ENCODE peak calls at places on chromosomes 12 and 14, in five cellular contexts. One of them, this sample, is unnamed.

GRCh38 chr12:20370001-20370381 is 1.7 kb downstream of the PDE3A start:
- DNase-seq in CD8-positive, alpha-beta memory T cell: no peak
- DNase-seq in body of pancreas: peak
- DNase-seq in endodermal cell: no peak
- DNase-seq in left ventricle myocardium inferior: peak
- DNase-seq in this sample: peak

GRCh38 chr14:54252072-54252730 is 144.6 kb upstream of the CDKN3 start:
- DNase-seq in CD8-positive, alpha-beta memory T cell: no peak
- DNase-seq in body of pancreas: no peak
- DNase-seq in endodermal cell: no peak
- DNase-seq in left ventricle myocardium inferior: no peak
- DNase-seq in this sample: no peak

GRCh38 chr14:23421594-23421993 is 13.5 kb upstream of the MYH6 start:
- DNase-seq in CD8-positive, alpha-beta memory T cell: no peak
- DNase-seq in body of pancreas: no peak
- DNase-seq in endodermal cell: no peak
- DNase-seq in left ventricle myocardium inferior: no peak
- DNase-seq in this sample: no peak

GRCh38 chr12:92756905-92757598 is 54.3 kb downstream of the PLEKHG7 start:
- DNase-seq in CD8-positive, alpha-beta memory T cell: no peak
- DNase-seq in body of pancreas: no peak
- DNase-seq in endodermal cell: no peak
- DNase-seq in left ventricle myocardium inferior: no peak
- DNase-seq in this sample: no peak

GRCh38 chr12:91274886-91275285 is 92.3 kb upstream of the DCN start:
- DNase-seq in CD8-positive, alpha-beta memory T cell: no peak
- DNase-seq in body of pancreas: peak
- DNase-seq in endodermal cell: no peak
- DNase-seq in left ventricle myocardium inferior: no peak
- DNase-seq in this sample: peak

GRCh38 chr14:23669441-23669840 is 33.3 kb downstream of the DHRS2 start:
- DNase-seq in CD8-positive, alpha-beta memory T cell: no peak
- DNase-seq in body of pancreas: no peak
- DNase-seq in endodermal cell: no peak
- DNase-seq in left ventricle myocardium inferior: no peak
- DNase-seq in this sample: no peak

GRCh38 chr12:6452245-6452731 is 446 bp downstream of the TAPBPL start:
- DNase-seq in CD8-positive, alpha-beta memory T cell: no peak
- DNase-seq in body of pancreas: peak
- DNase-seq in endodermal cell: no peak
- DNase-seq in left ventricle myocardium inferior: no peak
- DNase-seq in this sample: no peak

GRCh38 chr14:52553002-52553670 is 500 bp downstream of the GPR137C start:
- DNase-seq in CD8-positive, alpha-beta memory T cell: peak
- DNase-seq in body of pancreas: peak
- DNase-seq in endodermal cell: peak
- DNase-seq in left ventricle myocardium inferior: peak
- DNase-seq in this sample: peak

GRCh38 chr12:23757541-23757962 is 191.9 kb downstream of the SOX5 start:
- DNase-seq in CD8-positive, alpha-beta memory T cell: no peak
- DNase-seq in body of pancreas: no peak
- DNase-seq in endodermal cell: no peak
- DNase-seq in left ventricle myocardium inferior: no peak
- DNase-seq in this sample: peak

GRCh38 chr12:46209914-46210834 is 58.7 kb downstream of the SLC38A1 start:
- DNase-seq in CD8-positive, alpha-beta memory T cell: peak
- DNase-seq in body of pancreas: peak
- DNase-seq in endodermal cell: peak
- DNase-seq in left ventricle myocardium inferior: peak
- DNase-seq in this sample: peak

GRCh38 chr14:106530423-106531107 is 1004.2 kb downstream of the TMEM121 start:
- DNase-seq in CD8-positive, alpha-beta memory T cell: peak
- DNase-seq in body of pancreas: no peak
- DNase-seq in endodermal cell: no peak
- DNase-seq in left ventricle myocardium inferior: no peak
- DNase-seq in this sample: peak

GRCh38 chr12:51482808-51483532 is 58.3 kb downstream of the SLC4A8 start:
- DNase-seq in CD8-positive, alpha-beta memory T cell: no peak
- DNase-seq in body of pancreas: no peak
- DNase-seq in endodermal cell: no peak
- DNase-seq in left ventricle myocardium inferior: no peak
- DNase-seq in this sample: no peak

GRCh38 chr14:52112336-52113018 is 43.6 kb upstream of the NID2 start:
- DNase-seq in CD8-positive, alpha-beta memory T cell: no peak
- DNase-seq in body of pancreas: no peak
- DNase-seq in endodermal cell: no peak
- DNase-seq in left ventricle myocardium inferior: no peak
- DNase-seq in this sample: no peak

GRCh38 chr12:30839643-30840190 is 85.0 kb upstream of the CAPRIN2 start:
- DNase-seq in CD8-positive, alpha-beta memory T cell: no peak
- DNase-seq in body of pancreas: no peak
- DNase-seq in endodermal cell: peak
- DNase-seq in left ventricle myocardium inferior: no peak
- DNase-seq in this sample: no peak

GRCh38 chr12:66467932-66468331 is 165.6 kb downstream of the HELB start:
- DNase-seq in CD8-positive, alpha-beta memory T cell: no peak
- DNase-seq in body of pancreas: no peak
- DNase-seq in endodermal cell: peak
- DNase-seq in left ventricle myocardium inferior: no peak
- DNase-seq in this sample: peak

GRCh38 chr14:96940009-96940408 is 142.8 kb downstream of the VRK1 start:
- DNase-seq in CD8-positive, alpha-beta memory T cell: no peak
- DNase-seq in body of pancreas: no peak
- DNase-seq in endodermal cell: peak
- DNase-seq in left ventricle myocardium inferior: no peak
- DNase-seq in this sample: peak

GRCh38 chr14:21352587-21352986 is 31.2 kb downstream of the SUPT16H start:
- DNase-seq in CD8-positive, alpha-beta memory T cell: no peak
- DNase-seq in body of pancreas: peak
- DNase-seq in endodermal cell: no peak
- DNase-seq in left ventricle myocardium inferior: no peak
- DNase-seq in this sample: no peak

GRCh38 chr12:109475993-109476806 is 900 bp downstream of the KCTD10 start:
- DNase-seq in CD8-positive, alpha-beta memory T cell: no peak
- DNase-seq in body of pancreas: no peak
- DNase-seq in endodermal cell: peak
- DNase-seq in left ventricle myocardium inferior: no peak
- DNase-seq in this sample: peak

GRCh38 chr12:96238336-96239031 is 44.3 kb downstream of the ELK3 start:
- DNase-seq in CD8-positive, alpha-beta memory T cell: no peak
- DNase-seq in body of pancreas: no peak
- DNase-seq in endodermal cell: peak
- DNase-seq in left ventricle myocardium inferior: peak
- DNase-seq in this sample: no peak

GRCh38 chr12:45051490-45052105 is 699 bp upstream of the DBX2 start:
- DNase-seq in CD8-positive, alpha-beta memory T cell: no peak
- DNase-seq in body of pancreas: no peak
- DNase-seq in endodermal cell: peak
- DNase-seq in left ventricle myocardium inferior: no peak
- DNase-seq in this sample: peak

GRCh38 chr12:7113389-7113871 is 4.4 kb upstream of the C1RL start:
- DNase-seq in CD8-positive, alpha-beta memory T cell: peak
- DNase-seq in body of pancreas: peak
- DNase-seq in endodermal cell: peak
- DNase-seq in left ventricle myocardium inferior: no peak
- DNase-seq in this sample: peak

GRCh38 chr14:68987653-68988036 is 8.5 kb upstream of the ACTN1 start:
- DNase-seq in CD8-positive, alpha-beta memory T cell: no peak
- DNase-seq in body of pancreas: no peak
- DNase-seq in endodermal cell: peak
- DNase-seq in left ventricle myocardium inferior: no peak
- DNase-seq in this sample: peak

DNA sequence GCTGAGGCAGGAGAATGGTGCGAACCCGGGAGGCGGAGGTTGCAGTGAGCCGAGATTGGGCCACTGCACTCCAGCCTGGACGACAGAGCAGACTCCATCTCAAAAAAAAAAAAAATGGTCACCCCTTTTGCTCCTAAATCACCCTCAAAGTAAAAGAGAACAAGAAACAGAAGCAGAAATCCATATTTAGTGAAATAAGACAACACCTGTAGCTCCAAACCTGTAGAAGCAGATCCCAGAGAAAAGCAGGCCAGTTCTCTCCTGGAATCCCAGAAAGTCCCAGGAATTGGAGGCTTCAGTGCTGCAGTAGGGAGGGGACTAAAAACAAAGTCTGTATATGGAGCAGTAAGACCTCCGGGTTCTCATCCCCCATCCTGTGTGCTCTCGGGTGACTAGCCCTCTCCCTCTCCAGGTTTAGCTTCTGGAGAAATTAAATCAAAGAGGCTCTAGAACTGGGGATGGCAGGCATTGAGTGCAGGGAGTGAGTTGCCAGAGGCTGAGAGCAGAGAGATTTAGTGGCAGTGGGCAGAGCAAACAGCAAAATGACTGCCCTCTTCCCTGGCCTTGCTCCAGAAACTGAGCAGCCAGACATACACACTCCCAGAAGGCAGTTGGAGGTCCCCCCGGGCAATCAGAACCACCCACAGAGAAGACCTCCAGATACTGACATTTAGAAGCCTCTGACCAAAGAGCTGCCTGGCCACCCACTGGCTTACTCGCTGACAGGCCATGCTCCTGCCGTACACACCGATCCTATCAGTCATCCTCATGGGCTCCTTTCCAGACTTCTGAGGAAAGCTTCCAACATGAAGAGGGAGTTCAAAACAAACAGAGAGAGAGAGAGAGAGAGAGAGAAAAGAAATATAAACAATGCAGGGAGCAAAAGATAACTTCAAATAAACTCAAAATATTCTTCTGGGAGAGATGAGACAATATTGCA is 6.3 kb upstream of the MLXIP start:
- DNase-seq in CD8-positive, alpha-beta memory T cell: no peak
- DNase-seq in body of pancreas: peak
- DNase-seq in endodermal cell: peak
- DNase-seq in left ventricle myocardium inferior: peak
- DNase-seq in this sample: no peak
- H3K4me3 ChIP-seq in CD8-positive, alpha-beta memory T cell: no peak
- H3K4me3 ChIP-seq in body of pancreas: no peak
- H3K4me3 ChIP-seq in endodermal cell: no peak
- H3K4me3 ChIP-seq in left ventricle myocardium inferior: peak
- H3K4me3 ChIP-seq in this sample: no peak

GRCh38 chr14:31993521-31993941 is 83.6 kb upstream of the ARHGAP5 start:
- DNase-seq in CD8-positive, alpha-beta memory T cell: no peak
- DNase-seq in body of pancreas: no peak
- DNase-seq in endodermal cell: no peak
- DNase-seq in left ventricle myocardium inferior: no peak
- DNase-seq in this sample: no peak
- H3K4me3 ChIP-seq in CD8-positive, alpha-beta memory T cell: no peak
- H3K4me3 ChIP-seq in body of pancreas: no peak
- H3K4me3 ChIP-seq in endodermal cell: no peak
- H3K4me3 ChIP-seq in left ventricle myocardium inferior: no peak
- H3K4me3 ChIP-seq in this sample: no peak

GRCh38 chr12:106902053-106902452 is 53.7 kb upstream of the TMEM263 start:
- DNase-seq in CD8-positive, alpha-beta memory T cell: no peak
- DNase-seq in body of pancreas: no peak
- DNase-seq in endodermal cell: peak
- DNase-seq in left ventricle myocardium inferior: no peak
- DNase-seq in this sample: no peak

GRCh38 chr12:106906715-106907114 is 49.0 kb upstream of the TMEM263 start:
- DNase-seq in CD8-positive, alpha-beta memory T cell: no peak
- DNase-seq in body of pancreas: no peak
- DNase-seq in endodermal cell: no peak
- DNase-seq in left ventricle myocardium inferior: no peak
- DNase-seq in this sample: no peak

GRCh38 chr12:106900554-106900953 is 55.2 kb upstream of the TMEM263 start:
- DNase-seq in CD8-positive, alpha-beta memory T cell: no peak
- DNase-seq in body of pancreas: no peak
- DNase-seq in endodermal cell: peak
- DNase-seq in left ventricle myocardium inferior: no peak
- DNase-seq in this sample: peak

GRCh38 chr12:106901276-106901675 is 54.4 kb upstream of the TMEM263 start:
- DNase-seq in CD8-positive, alpha-beta memory T cell: no peak
- DNase-seq in body of pancreas: no peak
- DNase-seq in endodermal cell: no peak
- DNase-seq in left ventricle myocardium inferior: no peak
- DNase-seq in this sample: no peak

DNA sequence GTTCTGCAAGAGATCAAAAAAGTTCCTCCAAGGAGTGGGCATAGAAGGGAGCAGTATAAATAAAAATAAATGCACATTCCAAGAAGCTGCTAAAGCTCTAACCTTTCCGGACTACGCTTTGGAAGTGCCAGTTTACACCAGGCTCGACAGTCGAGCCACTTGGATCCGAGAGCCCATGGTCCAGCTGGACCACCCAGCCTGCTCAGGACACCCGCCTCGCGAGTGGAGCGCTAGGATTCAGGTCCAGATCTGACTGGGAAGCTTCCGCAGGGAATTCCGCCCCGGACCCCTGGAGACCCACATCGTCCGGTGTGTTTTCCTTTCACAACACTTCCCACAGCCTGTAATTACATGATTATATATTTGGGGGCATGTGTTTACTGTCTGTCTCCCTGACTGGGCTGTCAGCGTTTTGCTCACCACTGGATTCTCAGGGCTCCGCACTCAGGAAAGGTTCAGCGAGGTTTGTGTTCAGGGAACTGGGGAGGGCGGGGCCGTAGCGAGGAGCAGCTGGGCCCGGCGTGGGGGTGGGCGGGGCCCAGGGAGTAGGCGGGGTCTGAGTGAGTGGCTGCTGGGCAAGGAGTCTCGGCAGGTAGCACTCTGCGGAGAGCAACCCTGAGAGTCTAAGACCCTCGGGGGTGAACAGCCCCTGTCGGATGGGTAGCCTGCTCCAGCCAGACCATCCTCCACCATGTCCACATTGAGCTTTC is 52.3 kb upstream of the TMEM263 start:
- DNase-seq in CD8-positive, alpha-beta memory T cell: peak
- DNase-seq in body of pancreas: peak
- DNase-seq in endodermal cell: peak
- DNase-seq in left ventricle myocardium inferior: peak
- DNase-seq in this sample: peak
- H3K4me3 ChIP-seq in CD8-positive, alpha-beta memory T cell: peak
- H3K4me3 ChIP-seq in body of pancreas: no peak
- H3K4me3 ChIP-seq in endodermal cell: peak
- H3K4me3 ChIP-seq in left ventricle myocardium inferior: peak
- H3K4me3 ChIP-seq in this sample: peak

DNA sequence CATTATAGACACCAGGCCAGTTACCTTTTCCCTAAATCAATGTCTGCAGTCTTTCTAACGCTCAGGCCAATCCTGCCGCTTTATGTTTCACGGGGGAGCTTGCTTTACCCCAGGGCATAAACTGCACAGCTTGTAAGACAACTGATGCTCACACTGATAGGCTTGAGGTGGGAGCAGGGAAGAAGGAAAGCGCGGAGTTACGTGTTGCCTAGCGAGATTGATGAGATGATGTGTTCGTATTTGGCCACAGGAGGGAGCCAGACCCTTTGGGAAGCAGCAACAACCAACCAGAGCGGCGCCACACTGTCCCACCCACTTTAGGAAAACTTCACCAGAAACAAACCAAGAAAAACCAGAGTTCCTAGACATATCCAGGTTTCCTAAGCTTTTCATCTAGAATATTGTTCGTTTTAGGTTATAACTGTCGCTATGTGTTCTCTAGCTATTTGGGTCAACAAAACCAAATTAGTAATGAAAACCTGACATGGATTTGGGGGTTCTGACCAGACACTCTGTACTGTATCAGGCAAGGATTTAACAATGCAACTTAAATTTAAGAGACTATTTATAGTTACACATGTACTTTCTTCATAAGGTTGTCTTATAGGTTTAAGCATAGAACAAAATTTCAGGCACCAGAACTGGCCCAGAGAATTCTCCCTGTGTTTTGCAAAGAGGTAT is 2.4 kb downstream of the IL26 start:
- DNase-seq in CD8-positive, alpha-beta memory T cell: peak
- DNase-seq in body of pancreas: peak
- DNase-seq in endodermal cell: peak
- DNase-seq in left ventricle myocardium inferior: peak
- DNase-seq in this sample: peak
- H3K4me3 ChIP-seq in CD8-positive, alpha-beta memory T cell: no peak
- H3K4me3 ChIP-seq in body of pancreas: no peak
- H3K4me3 ChIP-seq in endodermal cell: no peak
- H3K4me3 ChIP-seq in left ventricle myocardium inferior: peak
- H3K4me3 ChIP-seq in this sample: no peak

GRCh38 chr14:103315941-103316340 is 18.1 kb upstream of the EIF5 start:
- DNase-seq in CD8-positive, alpha-beta memory T cell: no peak
- DNase-seq in body of pancreas: no peak
- DNase-seq in endodermal cell: no peak
- DNase-seq in left ventricle myocardium inferior: no peak
- DNase-seq in this sample: no peak
- H3K4me3 ChIP-seq in CD8-positive, alpha-beta memory T cell: no peak
- H3K4me3 ChIP-seq in body of pancreas: no peak
- H3K4me3 ChIP-seq in endodermal cell: no peak
- H3K4me3 ChIP-seq in left ventricle myocardium inferior: no peak
- H3K4me3 ChIP-seq in this sample: no peak